ENCODE peak calls at places on chromosomes 16 and 17, in nine cellular contexts. B, O, W, C, Q, M, P, X and U are unnamed samples.
A peak's percentile ranks its signal among the peaks of the same experiment; 100 is the strongest.

GRCh38 chr17:62652251-62653001 is 25.0 kb downstream of the MRC2 start:
- DNase-seq in B (peak; percentile 92), O (peak; percentile 78), W (no peak), C (no peak), Q (no peak), M (peak; percentile 75), P (no peak), X (peak; percentile 86), U (no peak)

GRCh38 chr16:11698271-11698689 is 30.0 kb downstream of the SNN start:
- DNase-seq in B (no peak), O (peak; percentile 36), W (no peak), C (no peak), Q (peak; percentile 56), M (no peak), P (no peak), X (no peak), U (no peak)

GRCh38 chr17:53406907-53407306 is 415.8 kb upstream of the KIF2B start:
- DNase-seq in B (no peak), O (no peak), W (no peak), C (no peak), Q (no peak), M (no peak), P (no peak), X (no peak), U (no peak)

GRCh38 chr17:60535382-60536279 is 9.6 kb upstream of the APPBP2 start:
- DNase-seq in B (no peak), O (no peak), W (no peak), C (no peak), Q (no peak), M (no peak), P (no peak), X (no peak), U (peak; percentile 50)

GRCh38 chr17:64020068-64020766 is at the start of gene ICAM2:
- DNase-seq in B (no peak), O (peak; percentile 76), W (peak; percentile 67), C (peak; percentile 57), Q (peak; percentile 94), M (peak; percentile 83), P (no peak), X (peak; percentile 74), U (no peak)

GRCh38 chr17:49013311-49014205 is 16.4 kb downstream of the IGF2BP1 start:
- DNase-seq in B (no peak), O (no peak), W (no peak), C (no peak), Q (peak; percentile 79), M (no peak), P (no peak), X (no peak), U (peak; percentile 90)

GRCh38 chr17:75572713-75573539 is 14.7 kb upstream of the MYO15B start:
- DNase-seq in B (no peak), O (no peak), W (no peak), C (no peak), Q (no peak), M (no peak), P (no peak), X (no peak), U (no peak)

GRCh38 chr16:57601801-57602478 is 26.5 kb upstream of the ADGRG1 start:
- DNase-seq in B (no peak), O (peak; percentile 55), W (no peak), C (no peak), Q (peak; percentile 68), M (peak; percentile 15), P (no peak), X (no peak), U (no peak)

GRCh38 chr17:47204722-47205418 is 4.3 kb upstream of the MYL4 start:
- DNase-seq in B (no peak), O (peak; percentile 17), W (no peak), C (no peak), Q (no peak), M (peak; percentile 48), P (no peak), X (no peak), U (no peak)

GRCh38 chr17:81438688-81439087 is 43.4 kb downstream of the BAHCC1 start:
- DNase-seq in B (no peak), O (no peak), W (no peak), C (no peak), Q (no peak), M (no peak), P (no peak), X (no peak), U (no peak)

GRCh38 chr16:3474136-3474779 is 21.0 kb downstream of the C16orf90 start:
- DNase-seq in B (no peak), O (no peak), W (no peak), C (no peak), Q (no peak), M (no peak), P (no peak), X (no peak), U (no peak)

GRCh38 chr16:29807426-29808218 is 1.3 kb downstream of the MAZ start:
- DNase-seq in B (no peak), O (peak; percentile 87), W (peak; percentile 89), C (peak; percentile 88), Q (peak; percentile 98), M (peak; percentile 94), P (peak; percentile 69), X (peak; percentile 87), U (peak; percentile 96)

GRCh38 chr16:1533443-1533951 is at the start of gene TMEM204:
- DNase-seq in B (no peak), O (peak; percentile 55), W (peak; percentile 81), C (peak; percentile 66), Q (peak; percentile 94), M (peak; percentile 87), P (peak; percentile 69), X (no peak), U (no peak)

GRCh38 chr17:10755592-10756127 is 25.8 kb upstream of the TMEM220 start:
- DNase-seq in B (no peak), O (no peak), W (no peak), C (no peak), Q (no peak), M (no peak), P (no peak), X (no peak), U (no peak)

GRCh38 chr16:79962962-79963361 is 362.4 kb upstream of the MAF start:
- DNase-seq in B (no peak), O (no peak), W (no peak), C (no peak), Q (no peak), M (no peak), P (no peak), X (no peak), U (no peak)
- TF ChIP-seq POLR2A in B (no peak), O (no peak), W (no peak), C (no peak), Q (no peak), M (no peak), P (no peak), X (no peak), U (no peak)

GRCh38 chr17:37637956-37638355 is 5.3 kb downstream of the DDX52 start:
- DNase-seq in B (no peak), O (no peak), W (no peak), C (no peak), Q (no peak), M (no peak), P (no peak), X (no peak), U (no peak)

GRCh38 chr17:37642706-37643105 is 540 bp downstream of the DDX52 start:
- DNase-seq in B (no peak), O (no peak), W (no peak), C (no peak), Q (no peak), M (no peak), P (no peak), X (no peak), U (no peak)

GRCh38 chr17:37640016-37640415 is 3.2 kb downstream of the DDX52 start:
- DNase-seq in B (no peak), O (no peak), W (no peak), C (no peak), Q (no peak), M (no peak), P (no peak), X (no peak), U (no peak)

GRCh38 chr17:37643829-37644228 is 583 bp upstream of the DDX52 start:
- DNase-seq in B (no peak), O (peak; percentile 59), W (no peak), C (no peak), Q (no peak), M (no peak), P (no peak), X (no peak), U (no peak)

DNA sequence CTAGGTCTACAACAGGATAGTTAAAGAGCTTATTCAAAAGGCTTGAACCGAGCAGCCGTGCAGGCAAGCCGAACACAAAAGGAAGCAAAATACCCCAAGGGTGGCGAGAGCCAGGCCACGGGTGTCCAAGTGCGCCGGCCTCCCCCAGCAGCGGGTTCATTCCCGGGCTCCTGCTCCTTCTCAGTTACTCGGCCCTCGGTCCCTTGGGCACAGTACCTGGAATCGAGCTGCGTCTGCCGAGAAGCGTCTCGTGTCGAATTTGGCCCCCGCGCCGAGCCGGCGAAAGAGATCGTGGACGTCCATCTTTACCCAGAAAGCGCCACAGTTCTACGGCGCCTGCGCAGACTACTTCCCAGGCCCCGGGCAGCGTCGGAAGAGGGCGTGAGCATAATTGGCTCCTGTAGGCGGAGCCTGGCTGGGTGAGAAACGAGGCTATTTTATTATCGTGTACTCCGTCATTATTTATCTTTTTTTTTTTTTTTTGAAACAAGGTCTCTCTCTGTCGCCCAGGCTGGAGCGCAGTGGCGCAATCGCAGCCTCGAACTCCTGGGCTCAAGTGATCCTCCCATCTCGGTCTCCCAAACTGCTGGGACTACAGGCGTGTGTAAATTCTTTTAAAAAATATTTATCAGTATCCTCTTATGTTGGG is at the start of gene DDX52:
- DNase-seq in B (peak; percentile 73), O (peak; percentile 98), W (peak; percentile 92), C (peak; percentile 91), Q (peak; percentile 98), M (peak; percentile 92), P (peak; percentile 76), X (peak; percentile 94), U (peak; percentile 97)
- TF ChIP-seq POLR2A in B (peak; percentile 88), O (peak; percentile 78), W (peak; percentile 64), C (peak; percentile 41), Q (no peak), M (no peak), P (peak; percentile 85), X (peak; percentile 67), U (no peak)

GRCh38 chr17:41930009-41930832 is at the start of gene ODAD4:
- DNase-seq in B (peak; percentile 97), O (peak; percentile 98), W (peak; percentile 98), C (peak; percentile 98), Q (peak; percentile 99), M (peak; percentile 96), P (peak; percentile 88), X (peak; percentile 98), U (peak; percentile 99)
- TF ChIP-seq POLR2A in B (peak; percentile 93), O (peak; percentile 87), W (peak; percentile 67), C (no peak), Q (no peak), M (no peak), P (peak; percentile 90), X (peak; percentile 80), U (no peak)

DNA sequence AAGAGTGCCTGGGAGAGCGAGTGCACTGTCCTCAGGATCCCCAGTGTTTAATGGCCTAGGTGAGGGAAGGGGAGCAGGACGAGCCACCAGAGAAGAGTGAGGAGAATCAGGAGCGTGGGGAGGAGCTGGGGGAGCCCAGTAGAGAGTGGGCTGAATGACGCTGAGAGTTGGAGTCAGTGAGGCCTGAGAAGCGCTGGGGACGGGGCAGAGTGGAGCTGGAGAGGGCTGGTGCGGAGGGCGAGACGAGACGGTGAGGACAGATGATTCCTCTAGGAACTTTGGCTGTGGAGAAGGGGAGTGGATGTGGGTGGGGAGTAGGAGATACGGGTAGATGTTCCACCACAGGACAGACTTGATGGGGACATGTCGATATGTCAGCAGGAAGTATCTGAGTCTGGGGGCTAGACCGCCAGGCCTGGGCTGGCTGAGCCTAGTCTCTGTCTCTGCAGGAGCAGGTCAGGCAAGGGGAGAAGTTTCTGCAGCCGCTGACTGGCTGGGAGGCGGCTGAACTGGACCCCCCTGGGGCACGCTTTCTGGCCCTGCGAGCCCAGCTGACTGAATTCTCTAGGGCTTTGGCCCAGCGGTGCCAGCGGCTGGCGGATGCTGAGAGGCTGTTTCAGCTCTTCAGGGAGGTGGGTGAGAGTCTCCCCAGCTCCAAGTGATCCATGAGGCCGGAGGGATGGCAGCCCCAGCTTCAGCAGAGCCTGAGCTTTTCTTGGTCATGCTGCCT is 4.7 kb downstream of the PLEKHG4 start:
- DNase-seq in B (no peak), O (no peak), W (no peak), C (no peak), Q (no peak), M (no peak), P (no peak), X (no peak), U (no peak)
- TF ChIP-seq POLR2A in B (no peak), O (no peak), W (no peak), C (no peak), Q (no peak), M (no peak), P (no peak), X (no peak), U (no peak)